ENCODE peak calls at places on chromosomes 16 and 17, in four cellular contexts. One of them, this sample, is unnamed.
A peak's percentile ranks its signal among the peaks of the same experiment; 100 is the strongest.

GRCh38 chr16:73006021-73006420 is 41.9 kb downstream of the ZFHX3 start:
- DNase-seq in K562: no peak
- DNase-seq in WTC11: no peak
- DNase-seq in SK-N-SH: no peak
- DNase-seq in this sample: no peak

GRCh38 chr17:81241648-81242420 is 2.7 kb downstream of the NDUFAF8 start:
- DNase-seq in WTC11: peak; percentile 87
- DNase-seq in SK-N-SH: peak; percentile 96
- DNase-seq in K562: peak; percentile 75
- DNase-seq in this sample: peak; percentile 57

GRCh38 chr16:22814330-22815105 is 556 bp downstream of the HS3ST2 start:
- DNase-seq in SK-N-SH: peak; percentile 56
- DNase-seq in K562: no peak
- DNase-seq in WTC11: peak; percentile 66
- DNase-seq in this sample: no peak

GRCh38 chr17:32265192-32265895 is at the start of gene RHBDL3:
- DNase-seq in SK-N-SH: peak; percentile 89
- DNase-seq in K562: peak; percentile 94
- DNase-seq in WTC11: peak; percentile 36
- DNase-seq in this sample: no peak

GRCh38 chr17:40191237-40192208 is 14.3 kb downstream of the RAPGEFL1 start:
- DNase-seq in SK-N-SH: peak; percentile 87
- DNase-seq in K562: peak; percentile 83
- DNase-seq in WTC11: peak; percentile 84
- DNase-seq in this sample: peak; percentile 71

GRCh38 chr16:74627506-74628220 is 20.7 kb upstream of the GLG1 start:
- DNase-seq in WTC11: no peak
- DNase-seq in K562: no peak
- DNase-seq in SK-N-SH: no peak
- DNase-seq in this sample: no peak

GRCh38 chr17:8101721-8102120 is 14.2 kb upstream of the ALOX12B start:
- DNase-seq in WTC11: no peak
- DNase-seq in K562: no peak
- DNase-seq in SK-N-SH: no peak
- DNase-seq in this sample: no peak

GRCh38 chr17:15463363-15463762 is 4.1 kb downstream of the CDRT4 start:
- DNase-seq in WTC11: peak; percentile 25
- DNase-seq in K562: no peak
- DNase-seq in SK-N-SH: no peak
- DNase-seq in this sample: peak; percentile 13

GRCh38 chr17:77456271-77456950 is 315.6 kb downstream of the SEC14L1 start:
- DNase-seq in SK-N-SH: no peak
- DNase-seq in WTC11: no peak
- DNase-seq in K562: no peak
- DNase-seq in this sample: no peak

GRCh38 chr17:51439395-51440229 is 179.3 kb downstream of the UTP18 start:
- DNase-seq in WTC11: no peak
- DNase-seq in K562: no peak
- DNase-seq in SK-N-SH: no peak
- DNase-seq in this sample: no peak

GRCh38 chr16:69039333-69039941 is 66.0 kb upstream of the HAS3 start:
- DNase-seq in WTC11: no peak
- DNase-seq in SK-N-SH: no peak
- DNase-seq in K562: no peak
- DNase-seq in this sample: peak; percentile 72

GRCh38 chr17:1473841-1474240 is 17.8 kb upstream of the CRK start:
- DNase-seq in SK-N-SH: no peak
- DNase-seq in K562: no peak
- DNase-seq in WTC11: no peak
- DNase-seq in this sample: no peak

GRCh38 chr17:1580979-1581676 is 18.5 kb upstream of the PITPNA start:
- DNase-seq in K562: no peak
- DNase-seq in WTC11: no peak
- DNase-seq in SK-N-SH: no peak
- DNase-seq in this sample: no peak

GRCh38 chr16:27929818-27930217 is 133.7 kb downstream of the GSG1L start:
- DNase-seq in K562: no peak
- DNase-seq in WTC11: no peak
- DNase-seq in SK-N-SH: no peak
- DNase-seq in this sample: no peak

GRCh38 chr17:29578626-29579485 is 10.4 kb downstream of the TP53I13 start:
- DNase-seq in K562: no peak
- DNase-seq in WTC11: no peak
- DNase-seq in SK-N-SH: no peak
- DNase-seq in this sample: no peak

GRCh38 chr17:74271281-74271680 is 2.8 kb upstream of the DNAI2 start:
- DNase-seq in WTC11: no peak
- DNase-seq in K562: no peak
- DNase-seq in SK-N-SH: no peak
- DNase-seq in this sample: no peak

GRCh38 chr16:8620535-8620934 is 963 bp upstream of the METTL22 start:
- DNase-seq in K562: no peak
- DNase-seq in SK-N-SH: no peak
- DNase-seq in WTC11: no peak
- DNase-seq in this sample: no peak

GRCh38 chr17:43341705-43342600 is 56.8 kb upstream of the ARL4D start:
- DNase-seq in SK-N-SH: no peak
- DNase-seq in K562: no peak
- DNase-seq in WTC11: no peak
- DNase-seq in this sample: no peak

GRCh38 chr16:84511821-84512220 is 7.4 kb upstream of the MEAK7 start:
- DNase-seq in WTC11: no peak
- DNase-seq in SK-N-SH: no peak
- DNase-seq in K562: no peak
- DNase-seq in this sample: no peak

GRCh38 chr16:53071748-53072301 is 17.0 kb downstream of the CHD9 start:
- DNase-seq in SK-N-SH: peak; percentile 64
- DNase-seq in K562: no peak
- DNase-seq in WTC11: no peak
- DNase-seq in this sample: no peak

GRCh38 chr16:883781-884180 is 83.2 kb upstream of the GNG13 start:
- DNase-seq in SK-N-SH: no peak
- DNase-seq in WTC11: no peak
- DNase-seq in K562: no peak
- DNase-seq in this sample: no peak

GRCh38 chr16:19885456-19886060 is 910 bp upstream of the GPRC5B start:
- DNase-seq in K562: no peak
- DNase-seq in SK-N-SH: no peak
- DNase-seq in WTC11: no peak
- DNase-seq in this sample: no peak

GRCh38 chr17:82772026-82772425 is 20.2 kb downstream of the TBCD start:
- DNase-seq in K562: no peak
- DNase-seq in SK-N-SH: no peak
- DNase-seq in WTC11: no peak
- DNase-seq in this sample: peak; percentile 71

GRCh38 chr17:79201536-79202227 is 127.1 kb downstream of the ENGASE start:
- DNase-seq in WTC11: no peak
- DNase-seq in K562: no peak
- DNase-seq in SK-N-SH: no peak
- DNase-seq in this sample: no peak

GRCh38 chr17:48259710-48260291 is 152.2 kb downstream of the SNX11 start:
- DNase-seq in SK-N-SH: no peak
- DNase-seq in WTC11: no peak
- DNase-seq in K562: peak; percentile 21
- DNase-seq in this sample: no peak

GRCh38 chr17:80132906-80133625 is 13.9 kb downstream of the EIF4A3 start:
- DNase-seq in SK-N-SH: no peak
- DNase-seq in K562: peak; percentile 10
- DNase-seq in WTC11: no peak
- DNase-seq in this sample: no peak

GRCh38 chr17:78364436-78365281 is 4.8 kb upstream of the SOCS3 start:
- DNase-seq in WTC11: no peak
- DNase-seq in K562: peak; percentile 25
- DNase-seq in SK-N-SH: no peak
- DNase-seq in this sample: no peak

GRCh38 chr16:2095315-2095853 is 40.3 kb downstream of the PKD1 start:
- DNase-seq in SK-N-SH: no peak
- DNase-seq in K562: no peak
- DNase-seq in WTC11: no peak
- DNase-seq in this sample: no peak

GRCh38 chr17:31068291-31068690 is 26.5 kb upstream of the NF1 start:
- DNase-seq in K562: peak; percentile 46
- DNase-seq in WTC11: peak; percentile 80
- DNase-seq in SK-N-SH: peak; percentile 8
- DNase-seq in this sample: peak; percentile 37

GRCh38 chr17:34499576-34499975 is 79.8 kb upstream of the TMEM132E start:
- DNase-seq in SK-N-SH: no peak
- DNase-seq in K562: peak; percentile 16
- DNase-seq in WTC11: peak; percentile 44
- DNase-seq in this sample: no peak

GRCh38 chr16:78506372-78507193 is 407.1 kb downstream of the WWOX start:
- DNase-seq in SK-N-SH: no peak
- DNase-seq in K562: no peak
- DNase-seq in WTC11: no peak
- DNase-seq in this sample: peak; percentile 63

GRCh38 chr16:10584956-10585561 is 4.7 kb upstream of the EMP2 start:
- DNase-seq in K562: no peak
- DNase-seq in WTC11: no peak
- DNase-seq in SK-N-SH: no peak
- DNase-seq in this sample: no peak

GRCh38 chr16:85084841-85085535 is 27.3 kb downstream of the CIBAR2 start:
- DNase-seq in SK-N-SH: no peak
- DNase-seq in WTC11: no peak
- DNase-seq in K562: no peak
- DNase-seq in this sample: no peak

GRCh38 chr16:29675811-29676643 is 3.0 kb upstream of the QPRT start:
- DNase-seq in WTC11: no peak
- DNase-seq in K562: peak; percentile 58
- DNase-seq in SK-N-SH: peak; percentile 67
- DNase-seq in this sample: peak; percentile 60
- TF ChIP-seq FOXJ3 in WTC11: no peak
- TF ChIP-seq FOXJ3 in K562: no peak
- TF ChIP-seq FOXJ3 in SK-N-SH: no peak
- TF ChIP-seq FOXJ3 in this sample: no peak

GRCh38 chr17:9928601-9929341 is 23.7 kb upstream of the RCVRN start:
- DNase-seq in SK-N-SH: peak; percentile 58
- DNase-seq in WTC11: peak; percentile 72
- DNase-seq in K562: peak; percentile 22
- DNase-seq in this sample: peak; percentile 52
- TF ChIP-seq FOXJ3 in SK-N-SH: no peak
- TF ChIP-seq FOXJ3 in WTC11: no peak
- TF ChIP-seq FOXJ3 in K562: no peak
- TF ChIP-seq FOXJ3 in this sample: no peak

GRCh38 chr17:56834380-56835258 is 668 bp downstream of the DGKE start:
- DNase-seq in WTC11: peak; percentile 62
- DNase-seq in SK-N-SH: peak; percentile 74
- DNase-seq in K562: peak; percentile 51
- DNase-seq in this sample: peak; percentile 59
- TF ChIP-seq FOXJ3 in WTC11: no peak
- TF ChIP-seq FOXJ3 in SK-N-SH: no peak
- TF ChIP-seq FOXJ3 in K562: no peak
- TF ChIP-seq FOXJ3 in this sample: no peak

DNA sequence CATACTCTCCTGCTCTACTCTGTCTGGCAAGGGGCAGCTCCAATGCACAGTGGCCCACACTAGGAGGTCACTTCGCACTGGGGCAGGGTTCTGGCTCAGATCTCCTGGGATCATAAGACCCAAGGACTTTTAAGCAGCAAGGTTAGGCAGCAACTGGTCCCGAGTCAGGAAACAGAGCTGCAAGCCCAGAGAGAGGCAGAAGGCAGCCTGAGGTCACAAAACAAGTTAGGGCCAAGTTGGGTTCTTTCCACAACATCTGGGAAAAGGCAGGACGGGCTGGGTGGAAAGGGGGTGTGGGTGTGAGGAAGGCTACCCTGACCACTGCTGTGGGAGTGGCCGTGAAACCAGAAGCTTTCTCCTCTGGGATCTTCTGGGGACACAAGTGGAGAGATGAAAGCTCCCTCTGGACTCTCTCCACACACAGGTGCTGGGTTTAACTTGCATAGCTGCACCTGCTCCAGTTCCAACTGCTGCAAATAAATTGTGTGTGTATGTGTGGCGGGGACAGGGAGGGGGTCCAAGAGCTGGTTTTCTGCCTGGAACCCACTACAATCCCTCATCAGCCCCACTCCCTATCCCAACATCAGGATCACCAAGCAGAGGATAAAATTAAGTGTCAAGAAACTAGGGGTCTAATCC is 8.0 kb upstream of the TSPOAP1 start:
- DNase-seq in WTC11: peak; percentile 8
- DNase-seq in SK-N-SH: peak; percentile 44
- DNase-seq in K562: no peak
- DNase-seq in this sample: no peak
- TF ChIP-seq FOXJ3 in WTC11: no peak
- TF ChIP-seq FOXJ3 in SK-N-SH: no peak
- TF ChIP-seq FOXJ3 in K562: no peak
- TF ChIP-seq FOXJ3 in this sample: no peak